ENCODE peak calls at places on chromosome 2, in four cellular contexts. P is HEK293T, M is GM12878, N is K562. J is an unnamed sample.

GRCh38 chr2:11466307-11467125 is 555 bp upstream of the E2F6 start:
- DNase-seq in M (no peak), P (no peak), N (peak), J (no peak)

GRCh38 chr2:196314780-196315179 is 143.4 kb upstream of the STK17B start:
- DNase-seq in N (no peak), P (no peak), M (no peak), J (no peak)

GRCh38 chr2:19711470-19712372 is 190.1 kb downstream of the TTC32 start:
- DNase-seq in N (no peak), M (no peak), P (peak), J (peak)

GRCh38 chr2:128325665-128326181 is 7.1 kb upstream of the HS6ST1 start:
- DNase-seq in P (no peak), N (no peak), M (no peak), J (no peak)

GRCh38 chr2:199772693-199772976 is 78.4 kb downstream of the FTCDNL1 start:
- DNase-seq in N (no peak), M (no peak), P (no peak), J (no peak)

GRCh38 chr2:143399679-143400078 is 270.5 kb downstream of the ARHGAP15 start:
- DNase-seq in N (no peak), M (no peak), P (no peak), J (no peak)

GRCh38 chr2:31319391-31320175 is 85.6 kb downstream of the EHD3 start:
- DNase-seq in P (no peak), N (no peak), M (peak), J (no peak)

GRCh38 chr2:203960791-203961190 is 24.2 kb downstream of the ICOS start:
- DNase-seq in P (no peak), N (no peak), M (no peak), J (no peak)

GRCh38 chr2:100730290-100730868 is 89.6 kb upstream of the NPAS2 start:
- DNase-seq in P (peak), N (peak), M (no peak), J (peak)

GRCh38 chr2:9071032-9071431 is 67.5 kb upstream of the MBOAT2 start:
- DNase-seq in N (peak), M (no peak), P (no peak), J (peak)

GRCh38 chr2:232458661-232459418 is 2.9 kb downstream of the ALPI start:
- DNase-seq in M (no peak), N (no peak), P (no peak), J (no peak)

GRCh38 chr2:239579524-239580198 is 178.8 kb upstream of the HDAC4 start:
- DNase-seq in M (no peak), P (no peak), N (no peak), J (no peak)

GRCh38 chr2:204791230-204791629 is 246.0 kb downstream of the PARD3B start:
- DNase-seq in P (no peak), N (no peak), M (no peak), J (no peak)

DNA sequence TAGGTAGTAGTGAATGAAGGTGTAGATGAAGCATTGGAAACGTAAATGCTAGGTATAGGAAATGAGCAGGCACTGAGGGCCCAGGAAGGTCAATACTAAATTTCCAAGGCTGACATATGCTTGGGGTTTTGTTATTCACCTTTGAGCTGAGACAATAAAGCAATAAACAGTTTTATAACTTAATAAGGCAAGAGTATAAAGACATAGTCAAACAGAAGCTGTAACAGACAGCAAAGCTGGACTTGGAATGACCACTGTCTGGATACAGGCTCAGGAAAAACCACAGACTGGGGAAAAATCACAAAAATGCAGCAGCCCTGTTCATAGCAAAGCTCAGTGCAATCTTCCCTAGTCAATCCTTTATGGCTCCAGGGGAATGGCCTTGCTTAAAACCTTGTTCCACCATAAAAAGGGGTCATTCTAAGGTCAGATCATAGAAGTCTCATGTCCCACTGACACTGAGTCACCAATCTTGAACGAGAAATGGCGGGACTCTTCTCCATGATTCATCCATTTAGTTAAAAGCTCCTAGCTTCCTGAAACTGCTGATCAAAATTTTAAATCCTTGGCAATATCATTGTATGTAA is 493.3 kb downstream of the CMPK2 start:
- DNase-seq in P (no peak), M (no peak), N (no peak), J (no peak)
- TF ChIP-seq FOXK2 in P (no peak), M (no peak), N (no peak), J (no peak)

DNA sequence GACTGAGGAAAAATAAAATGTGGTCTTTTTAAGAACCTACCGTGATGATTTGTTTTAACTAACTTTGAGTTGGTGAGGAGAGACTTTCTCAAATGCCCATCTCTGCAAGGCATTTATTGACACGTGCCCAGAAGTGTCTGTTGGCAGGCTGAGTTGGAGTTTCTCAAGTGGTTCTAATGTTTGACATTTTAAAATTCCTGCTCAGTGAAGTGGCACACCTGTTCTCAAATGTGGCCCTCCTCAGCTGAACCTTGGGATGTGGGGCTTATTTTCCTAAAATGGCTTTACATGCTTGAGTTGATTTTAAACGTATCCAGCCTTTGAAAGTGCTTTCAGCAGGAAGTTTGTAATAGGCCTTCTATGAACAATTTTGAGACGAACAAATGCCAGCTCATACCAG is 876 bp upstream of the CAVIN2 start:
- DNase-seq in M (no peak), P (no peak), N (no peak), J (no peak)
- TF ChIP-seq FOXK2 in M (no peak), P (no peak), N (no peak), J (no peak)

DNA sequence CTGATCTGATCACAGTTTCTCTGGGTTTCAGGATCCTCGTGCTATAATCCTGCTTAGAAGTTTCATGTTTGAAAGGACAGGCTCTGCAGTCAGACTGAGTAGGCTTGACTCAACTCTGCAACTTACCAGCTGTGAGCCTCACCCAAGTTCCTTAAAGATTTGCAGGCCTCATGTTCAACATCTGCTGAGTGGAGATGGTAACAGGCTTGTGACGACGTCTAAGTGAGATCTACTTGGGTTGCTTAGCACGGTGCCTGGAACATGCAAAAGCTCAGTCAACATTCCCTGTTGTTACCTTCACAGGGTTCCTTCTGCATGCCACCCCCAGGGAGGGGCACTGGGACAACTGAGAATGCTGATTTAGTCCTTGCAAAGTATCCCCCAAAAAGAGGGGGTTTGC is 164.2 kb downstream of the C1D start:
- DNase-seq in P (no peak), N (no peak), M (no peak), J (no peak)
- TF ChIP-seq FOXK2 in P (no peak), N (no peak), M (no peak), J (no peak)

DNA sequence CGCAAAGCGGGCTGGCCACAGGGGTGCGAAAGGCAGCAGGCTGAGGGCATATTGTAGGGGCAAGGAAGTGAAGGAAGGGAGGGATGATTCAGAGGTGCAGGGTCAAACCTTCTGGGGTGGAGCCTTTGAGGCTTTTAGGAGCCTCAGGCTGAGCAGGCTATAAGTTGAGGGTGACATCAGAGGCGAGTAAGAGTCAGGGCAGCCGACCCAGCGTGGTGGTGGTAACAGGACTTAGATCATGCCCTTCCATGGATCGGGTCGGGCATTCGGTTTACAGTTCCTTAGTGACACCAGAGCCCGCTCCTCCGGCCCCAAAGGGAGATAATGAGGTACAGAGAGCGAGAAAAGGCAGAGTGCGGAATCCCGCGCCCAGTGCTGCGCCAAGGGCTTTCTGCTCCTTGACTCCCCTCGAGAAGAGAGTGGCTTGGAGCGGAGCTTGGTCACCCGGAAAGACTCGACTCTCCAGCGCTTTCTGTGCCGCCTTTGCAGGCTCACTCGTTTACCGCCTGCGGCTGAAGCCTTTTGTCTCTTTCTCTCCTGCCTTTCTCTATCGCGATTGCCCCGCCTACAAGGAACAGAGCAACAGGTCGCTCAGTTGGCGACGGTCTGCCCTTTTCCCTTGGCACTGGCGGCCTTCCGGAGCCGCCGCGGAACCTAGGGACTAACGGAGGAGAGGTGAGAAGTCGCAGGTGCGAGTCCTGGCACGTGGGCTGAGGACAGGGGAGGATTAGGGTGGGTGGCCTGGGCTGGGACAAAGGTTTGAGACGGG is 719 bp downstream of the LBX2 start:
- DNase-seq in P (no peak), M (no peak), N (no peak), J (no peak)
- TF ChIP-seq FOXK2 in P (no peak), M (no peak), N (no peak), J (no peak)

J was measured in HepG2.